ENCODE peak calls at places on chromosomes 12 and 14, in eight cellular contexts. One of them, this sample, is unnamed.
A peak's percentile ranks its signal among the peaks of the same experiment; 100 is the strongest.

GRCh38 chr12:130768120-130768519 is 52.0 kb upstream of the RIMBP2 start:
- DNase-seq in effector memory CD8-positive, alpha-beta T cell: no peak
- DNase-seq in activated gamma-delta T cell treated with anti-CD3 and anti-CD28 coated beads, Interleukin-2, amount 50 U/mL, for 16 hours: no peak
- DNase-seq in lung microvascular endothelial cell: no peak
- DNase-seq in LoVo: no peak
- DNase-seq in activated CD8-positive, alpha-beta memory T cell treated with anti-CD3 and anti-CD28 coated beads, Interleukin-2, amount 50 U/mL, for 4 hours: no peak
- DNase-seq in kidney tubule cell: no peak
- DNase-seq in T-helper 17 cell: no peak
- DNase-seq in this sample: no peak

GRCh38 chr14:105330491-105330895 is 15.9 kb downstream of the PACS2 start:
- DNase-seq in lung microvascular endothelial cell: peak; percentile 65
- DNase-seq in T-helper 17 cell: no peak
- DNase-seq in kidney tubule cell: peak; percentile 48
- DNase-seq in effector memory CD8-positive, alpha-beta T cell: no peak
- DNase-seq in activated gamma-delta T cell treated with anti-CD3 and anti-CD28 coated beads, Interleukin-2, amount 50 U/mL, for 16 hours: no peak
- DNase-seq in LoVo: no peak
- DNase-seq in activated CD8-positive, alpha-beta memory T cell treated with anti-CD3 and anti-CD28 coated beads, Interleukin-2, amount 50 U/mL, for 4 hours: no peak
- DNase-seq in this sample: no peak

GRCh38 chr12:4267904-4268548 is 5.5 kb upstream of the CCND2 start:
- DNase-seq in activated CD8-positive, alpha-beta memory T cell treated with anti-CD3 and anti-CD28 coated beads, Interleukin-2, amount 50 U/mL, for 4 hours: no peak
- DNase-seq in lung microvascular endothelial cell: no peak
- DNase-seq in kidney tubule cell: no peak
- DNase-seq in effector memory CD8-positive, alpha-beta T cell: no peak
- DNase-seq in activated gamma-delta T cell treated with anti-CD3 and anti-CD28 coated beads, Interleukin-2, amount 50 U/mL, for 16 hours: no peak
- DNase-seq in LoVo: no peak
- DNase-seq in T-helper 17 cell: no peak
- DNase-seq in this sample: no peak

GRCh38 chr12:63976902-63977395 is 132.4 kb downstream of the SRGAP1 start:
- DNase-seq in activated CD8-positive, alpha-beta memory T cell treated with anti-CD3 and anti-CD28 coated beads, Interleukin-2, amount 50 U/mL, for 4 hours: no peak
- DNase-seq in T-helper 17 cell: no peak
- DNase-seq in kidney tubule cell: no peak
- DNase-seq in LoVo: no peak
- DNase-seq in activated gamma-delta T cell treated with anti-CD3 and anti-CD28 coated beads, Interleukin-2, amount 50 U/mL, for 16 hours: no peak
- DNase-seq in lung microvascular endothelial cell: no peak
- DNase-seq in effector memory CD8-positive, alpha-beta T cell: no peak
- DNase-seq in this sample: no peak

GRCh38 chr12:22272596-22272995 is 61.9 kb downstream of the ST8SIA1 start:
- DNase-seq in effector memory CD8-positive, alpha-beta T cell: no peak
- DNase-seq in kidney tubule cell: no peak
- DNase-seq in lung microvascular endothelial cell: no peak
- DNase-seq in T-helper 17 cell: no peak
- DNase-seq in LoVo: no peak
- DNase-seq in activated gamma-delta T cell treated with anti-CD3 and anti-CD28 coated beads, Interleukin-2, amount 50 U/mL, for 16 hours: no peak
- DNase-seq in activated CD8-positive, alpha-beta memory T cell treated with anti-CD3 and anti-CD28 coated beads, Interleukin-2, amount 50 U/mL, for 4 hours: no peak
- DNase-seq in this sample: no peak

GRCh38 chr14:81729622-81730021 is 196.0 kb upstream of the SEL1L start:
- DNase-seq in activated gamma-delta T cell treated with anti-CD3 and anti-CD28 coated beads, Interleukin-2, amount 50 U/mL, for 16 hours: no peak
- DNase-seq in kidney tubule cell: no peak
- DNase-seq in T-helper 17 cell: no peak
- DNase-seq in effector memory CD8-positive, alpha-beta T cell: no peak
- DNase-seq in activated CD8-positive, alpha-beta memory T cell treated with anti-CD3 and anti-CD28 coated beads, Interleukin-2, amount 50 U/mL, for 4 hours: no peak
- DNase-seq in lung microvascular endothelial cell: no peak
- DNase-seq in LoVo: no peak
- DNase-seq in this sample: no peak

GRCh38 chr12:114655934-114656697 is 27.9 kb downstream of the TBX3 start:
- DNase-seq in kidney tubule cell: no peak
- DNase-seq in T-helper 17 cell: no peak
- DNase-seq in activated gamma-delta T cell treated with anti-CD3 and anti-CD28 coated beads, Interleukin-2, amount 50 U/mL, for 16 hours: no peak
- DNase-seq in LoVo: peak; percentile 91
- DNase-seq in lung microvascular endothelial cell: no peak
- DNase-seq in effector memory CD8-positive, alpha-beta T cell: no peak
- DNase-seq in activated CD8-positive, alpha-beta memory T cell treated with anti-CD3 and anti-CD28 coated beads, Interleukin-2, amount 50 U/mL, for 4 hours: no peak
- DNase-seq in this sample: no peak

GRCh38 chr12:54417712-54418440 is 1.2 kb downstream of the ITGA5 start:
- DNase-seq in activated CD8-positive, alpha-beta memory T cell treated with anti-CD3 and anti-CD28 coated beads, Interleukin-2, amount 50 U/mL, for 4 hours: no peak
- DNase-seq in effector memory CD8-positive, alpha-beta T cell: no peak
- DNase-seq in activated gamma-delta T cell treated with anti-CD3 and anti-CD28 coated beads, Interleukin-2, amount 50 U/mL, for 16 hours: no peak
- DNase-seq in lung microvascular endothelial cell: no peak
- DNase-seq in kidney tubule cell: no peak
- DNase-seq in T-helper 17 cell: peak; percentile 17
- DNase-seq in LoVo: no peak
- DNase-seq in this sample: peak; percentile 71

GRCh38 chr12:47411961-47412360 is 293.9 kb downstream of the RPAP3 start:
- DNase-seq in kidney tubule cell: no peak
- DNase-seq in activated CD8-positive, alpha-beta memory T cell treated with anti-CD3 and anti-CD28 coated beads, Interleukin-2, amount 50 U/mL, for 4 hours: no peak
- DNase-seq in LoVo: no peak
- DNase-seq in effector memory CD8-positive, alpha-beta T cell: no peak
- DNase-seq in lung microvascular endothelial cell: no peak
- DNase-seq in T-helper 17 cell: no peak
- DNase-seq in activated gamma-delta T cell treated with anti-CD3 and anti-CD28 coated beads, Interleukin-2, amount 50 U/mL, for 16 hours: no peak
- DNase-seq in this sample: no peak

GRCh38 chr12:71662861-71663560 is 637 bp downstream of the ZFC3H1 start:
- DNase-seq in T-helper 17 cell: peak; percentile 63
- DNase-seq in effector memory CD8-positive, alpha-beta T cell: peak; percentile 73
- DNase-seq in activated gamma-delta T cell treated with anti-CD3 and anti-CD28 coated beads, Interleukin-2, amount 50 U/mL, for 16 hours: peak; percentile 47
- DNase-seq in LoVo: peak; percentile 74
- DNase-seq in kidney tubule cell: peak; percentile 74
- DNase-seq in activated CD8-positive, alpha-beta memory T cell treated with anti-CD3 and anti-CD28 coated beads, Interleukin-2, amount 50 U/mL, for 4 hours: peak; percentile 73
- DNase-seq in lung microvascular endothelial cell: peak; percentile 51
- DNase-seq in this sample: peak; percentile 90

GRCh38 chr12:124456652-124457152 is 110.7 kb downstream of the NCOR2 start:
- DNase-seq in activated gamma-delta T cell treated with anti-CD3 and anti-CD28 coated beads, Interleukin-2, amount 50 U/mL, for 16 hours: no peak
- DNase-seq in LoVo: no peak
- DNase-seq in T-helper 17 cell: peak; percentile 35
- DNase-seq in effector memory CD8-positive, alpha-beta T cell: no peak
- DNase-seq in lung microvascular endothelial cell: peak; percentile 40
- DNase-seq in activated CD8-positive, alpha-beta memory T cell treated with anti-CD3 and anti-CD28 coated beads, Interleukin-2, amount 50 U/mL, for 4 hours: peak; percentile 46
- DNase-seq in kidney tubule cell: no peak
- DNase-seq in this sample: no peak

GRCh38 chr12:12384601-12385321 is 27.9 kb downstream of the BORCS5 start:
- DNase-seq in kidney tubule cell: no peak
- DNase-seq in activated CD8-positive, alpha-beta memory T cell treated with anti-CD3 and anti-CD28 coated beads, Interleukin-2, amount 50 U/mL, for 4 hours: peak; percentile 24
- DNase-seq in LoVo: no peak
- DNase-seq in T-helper 17 cell: no peak
- DNase-seq in effector memory CD8-positive, alpha-beta T cell: peak; percentile 53
- DNase-seq in activated gamma-delta T cell treated with anti-CD3 and anti-CD28 coated beads, Interleukin-2, amount 50 U/mL, for 16 hours: peak; percentile 11
- DNase-seq in lung microvascular endothelial cell: peak; percentile 41
- DNase-seq in this sample: no peak

GRCh38 chr12:19869413-19869812 is 430.1 kb downstream of the AEBP2 start:
- DNase-seq in lung microvascular endothelial cell: no peak
- DNase-seq in LoVo: no peak
- DNase-seq in activated gamma-delta T cell treated with anti-CD3 and anti-CD28 coated beads, Interleukin-2, amount 50 U/mL, for 16 hours: no peak
- DNase-seq in T-helper 17 cell: no peak
- DNase-seq in effector memory CD8-positive, alpha-beta T cell: no peak
- DNase-seq in activated CD8-positive, alpha-beta memory T cell treated with anti-CD3 and anti-CD28 coated beads, Interleukin-2, amount 50 U/mL, for 4 hours: no peak
- DNase-seq in kidney tubule cell: no peak
- DNase-seq in this sample: no peak

GRCh38 chr14:23183479-23183878 is at the start of gene SLC7A8:
- DNase-seq in T-helper 17 cell: no peak
- DNase-seq in kidney tubule cell: peak; percentile 19
- DNase-seq in activated gamma-delta T cell treated with anti-CD3 and anti-CD28 coated beads, Interleukin-2, amount 50 U/mL, for 16 hours: peak; percentile 3
- DNase-seq in lung microvascular endothelial cell: no peak
- DNase-seq in activated CD8-positive, alpha-beta memory T cell treated with anti-CD3 and anti-CD28 coated beads, Interleukin-2, amount 50 U/mL, for 4 hours: peak; percentile 47
- DNase-seq in LoVo: peak; percentile 46
- DNase-seq in effector memory CD8-positive, alpha-beta T cell: peak; percentile 10
- DNase-seq in this sample: peak; percentile 86

GRCh38 chr12:130186631-130187269 is 24.5 kb downstream of the FZD10 start:
- DNase-seq in lung microvascular endothelial cell: no peak
- DNase-seq in T-helper 17 cell: no peak
- DNase-seq in activated CD8-positive, alpha-beta memory T cell treated with anti-CD3 and anti-CD28 coated beads, Interleukin-2, amount 50 U/mL, for 4 hours: no peak
- DNase-seq in kidney tubule cell: peak; percentile 96
- DNase-seq in LoVo: peak; percentile 68
- DNase-seq in activated gamma-delta T cell treated with anti-CD3 and anti-CD28 coated beads, Interleukin-2, amount 50 U/mL, for 16 hours: no peak
- DNase-seq in effector memory CD8-positive, alpha-beta T cell: no peak
- DNase-seq in this sample: no peak

GRCh38 chr14:23093993-23094665 is 807 bp downstream of the ACIN1 start:
- DNase-seq in activated CD8-positive, alpha-beta memory T cell treated with anti-CD3 and anti-CD28 coated beads, Interleukin-2, amount 50 U/mL, for 4 hours: no peak
- DNase-seq in lung microvascular endothelial cell: peak; percentile 11
- DNase-seq in kidney tubule cell: no peak
- DNase-seq in effector memory CD8-positive, alpha-beta T cell: no peak
- DNase-seq in activated gamma-delta T cell treated with anti-CD3 and anti-CD28 coated beads, Interleukin-2, amount 50 U/mL, for 16 hours: no peak
- DNase-seq in T-helper 17 cell: no peak
- DNase-seq in LoVo: no peak
- DNase-seq in this sample: no peak

GRCh38 chr12:49347307-49348237 is 884 bp downstream of the DNAJC22 start:
- DNase-seq in lung microvascular endothelial cell: peak; percentile 84
- DNase-seq in effector memory CD8-positive, alpha-beta T cell: peak; percentile 84
- DNase-seq in activated CD8-positive, alpha-beta memory T cell treated with anti-CD3 and anti-CD28 coated beads, Interleukin-2, amount 50 U/mL, for 4 hours: peak; percentile 84
- DNase-seq in LoVo: peak; percentile 99
- DNase-seq in T-helper 17 cell: peak; percentile 74
- DNase-seq in kidney tubule cell: peak; percentile 89
- DNase-seq in activated gamma-delta T cell treated with anti-CD3 and anti-CD28 coated beads, Interleukin-2, amount 50 U/mL, for 16 hours: peak; percentile 74
- DNase-seq in this sample: peak; percentile 91

GRCh38 chr14:32900602-32901001 is 38.1 kb upstream of the NPAS3 start:
- DNase-seq in lung microvascular endothelial cell: no peak
- DNase-seq in T-helper 17 cell: no peak
- DNase-seq in LoVo: no peak
- DNase-seq in activated CD8-positive, alpha-beta memory T cell treated with anti-CD3 and anti-CD28 coated beads, Interleukin-2, amount 50 U/mL, for 4 hours: no peak
- DNase-seq in effector memory CD8-positive, alpha-beta T cell: no peak
- DNase-seq in activated gamma-delta T cell treated with anti-CD3 and anti-CD28 coated beads, Interleukin-2, amount 50 U/mL, for 16 hours: no peak
- DNase-seq in kidney tubule cell: no peak
- DNase-seq in this sample: no peak

GRCh38 chr14:68924392-68925158 is 54.5 kb downstream of the ACTN1 start:
- DNase-seq in lung microvascular endothelial cell: peak; percentile 84
- DNase-seq in LoVo: no peak
- DNase-seq in effector memory CD8-positive, alpha-beta T cell: no peak
- DNase-seq in activated gamma-delta T cell treated with anti-CD3 and anti-CD28 coated beads, Interleukin-2, amount 50 U/mL, for 16 hours: no peak
- DNase-seq in kidney tubule cell: peak; percentile 42
- DNase-seq in T-helper 17 cell: no peak
- DNase-seq in activated CD8-positive, alpha-beta memory T cell treated with anti-CD3 and anti-CD28 coated beads, Interleukin-2, amount 50 U/mL, for 4 hours: no peak
- DNase-seq in this sample: no peak

GRCh38 chr12:81274619-81275018 is 196.7 kb downstream of the ACSS3 start:
- DNase-seq in kidney tubule cell: peak; percentile 30
- DNase-seq in activated gamma-delta T cell treated with anti-CD3 and anti-CD28 coated beads, Interleukin-2, amount 50 U/mL, for 16 hours: no peak
- DNase-seq in activated CD8-positive, alpha-beta memory T cell treated with anti-CD3 and anti-CD28 coated beads, Interleukin-2, amount 50 U/mL, for 4 hours: no peak
- DNase-seq in T-helper 17 cell: no peak
- DNase-seq in effector memory CD8-positive, alpha-beta T cell: no peak
- DNase-seq in LoVo: no peak
- DNase-seq in lung microvascular endothelial cell: no peak
- DNase-seq in this sample: no peak

GRCh38 chr14:46940600-46940999 is 289.0 kb upstream of the RPL10L start:
- DNase-seq in lung microvascular endothelial cell: no peak
- DNase-seq in activated CD8-positive, alpha-beta memory T cell treated with anti-CD3 and anti-CD28 coated beads, Interleukin-2, amount 50 U/mL, for 4 hours: no peak
- DNase-seq in T-helper 17 cell: no peak
- DNase-seq in effector memory CD8-positive, alpha-beta T cell: no peak
- DNase-seq in LoVo: no peak
- DNase-seq in activated gamma-delta T cell treated with anti-CD3 and anti-CD28 coated beads, Interleukin-2, amount 50 U/mL, for 16 hours: no peak
- DNase-seq in kidney tubule cell: no peak
- DNase-seq in this sample: no peak